ENCODE peak calls at places on chromosomes 12 and 14, in four cellular contexts. One of them, this sample, is unnamed.

GRCh38 chr14:23653046-23653445 is 16.9 kb downstream of the DHRS2 start:
- DNase-seq in progenitor cell of endocrine pancreas: no peak
- DNase-seq in GM23338: no peak
- DNase-seq in heart right ventricle: no peak
- DNase-seq in this sample: no peak

GRCh38 chr14:67583711-67584644 is 16.1 kb downstream of the PIGH start:
- DNase-seq in heart right ventricle: no peak
- DNase-seq in progenitor cell of endocrine pancreas: peak; percentile 32
- DNase-seq in GM23338: peak; percentile 74
- DNase-seq in this sample: no peak

GRCh38 chr12:121793501-121793835 is at the start of gene RHOF:
- DNase-seq in progenitor cell of endocrine pancreas: no peak
- DNase-seq in heart right ventricle: peak; percentile 64
- DNase-seq in GM23338: peak; percentile 83
- DNase-seq in this sample: no peak

GRCh38 chr12:4448943-4449861 is 3.6 kb upstream of the FGF6 start:
- DNase-seq in progenitor cell of endocrine pancreas: no peak
- DNase-seq in GM23338: no peak
- DNase-seq in heart right ventricle: no peak
- DNase-seq in this sample: no peak

GRCh38 chr12:4881665-4882064 is 28.0 kb upstream of the KCNA1 start:
- DNase-seq in progenitor cell of endocrine pancreas: no peak
- DNase-seq in GM23338: no peak
- DNase-seq in heart right ventricle: no peak
- DNase-seq in this sample: no peak

GRCh38 chr14:68621400-68622365 is 171.2 kb downstream of the ZFP36L1 start:
- DNase-seq in progenitor cell of endocrine pancreas: no peak
- DNase-seq in GM23338: no peak
- DNase-seq in heart right ventricle: peak; percentile 58
- DNase-seq in this sample: no peak

GRCh38 chr12:45509187-45509586 is 220.3 kb upstream of the ARID2 start:
- DNase-seq in progenitor cell of endocrine pancreas: no peak
- DNase-seq in GM23338: no peak
- DNase-seq in heart right ventricle: no peak
- DNase-seq in this sample: no peak

GRCh38 chr14:28344381-28344780 is 422.2 kb upstream of the FOXG1 start:
- DNase-seq in GM23338: no peak
- DNase-seq in progenitor cell of endocrine pancreas: no peak
- DNase-seq in heart right ventricle: no peak
- DNase-seq in this sample: no peak

GRCh38 chr14:88270781-88271180 is 52.3 kb downstream of the KCNK10 start:
- DNase-seq in heart right ventricle: no peak
- DNase-seq in progenitor cell of endocrine pancreas: no peak
- DNase-seq in GM23338: peak; percentile 72
- DNase-seq in this sample: no peak

GRCh38 chr14:95547272-95547625 is 12.4 kb downstream of the GLRX5 start:
- DNase-seq in progenitor cell of endocrine pancreas: no peak
- DNase-seq in heart right ventricle: no peak
- DNase-seq in GM23338: no peak
- DNase-seq in this sample: no peak

GRCh38 chr14:73712540-73713141 is 1.5 kb downstream of the PNMA1 start:
- DNase-seq in heart right ventricle: no peak
- DNase-seq in progenitor cell of endocrine pancreas: no peak
- DNase-seq in GM23338: peak; percentile 61
- DNase-seq in this sample: no peak

GRCh38 chr12:95204141-95204866 is 13.0 kb downstream of the FGD6 start:
- DNase-seq in GM23338: peak; percentile 79
- DNase-seq in progenitor cell of endocrine pancreas: no peak
- DNase-seq in heart right ventricle: no peak
- DNase-seq in this sample: no peak

GRCh38 chr12:9925746-9926393 is 6.3 kb downstream of the CLEC2A start:
- DNase-seq in heart right ventricle: no peak
- DNase-seq in GM23338: peak; percentile 86
- DNase-seq in progenitor cell of endocrine pancreas: no peak
- DNase-seq in this sample: no peak

GRCh38 chr14:49250517-49250916 is 335.7 kb downstream of the RPS29 start:
- DNase-seq in heart right ventricle: no peak
- DNase-seq in GM23338: no peak
- DNase-seq in progenitor cell of endocrine pancreas: no peak
- DNase-seq in this sample: no peak

GRCh38 chr14:105448706-105449111 is 25.9 kb upstream of the CRIP2 start:
- DNase-seq in heart right ventricle: peak; percentile 84
- DNase-seq in progenitor cell of endocrine pancreas: peak; percentile 42
- DNase-seq in GM23338: peak; percentile 88
- DNase-seq in this sample: no peak

DNA sequence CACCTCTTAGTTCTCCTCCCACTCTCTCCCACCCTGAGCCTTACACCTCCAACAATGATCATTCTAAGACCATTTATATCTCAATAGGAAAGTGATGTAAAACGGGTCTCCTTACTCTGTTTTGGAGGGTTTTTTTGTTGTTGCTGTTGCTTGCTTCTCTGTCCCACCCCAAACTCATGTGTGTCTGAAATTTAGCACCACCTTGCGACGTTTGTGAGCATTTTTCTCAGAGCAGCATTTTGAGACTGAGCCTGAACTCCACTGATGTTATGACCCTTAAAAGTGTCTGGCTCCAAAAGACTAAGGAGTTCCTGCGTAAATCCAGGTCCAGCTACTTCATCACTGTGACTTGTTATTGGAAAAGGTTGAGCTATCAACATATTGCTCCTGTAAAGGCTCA is 155.0 kb downstream of the DAD1 start:
- DNase-seq in progenitor cell of endocrine pancreas: no peak
- DNase-seq in heart right ventricle: no peak
- DNase-seq in GM23338: peak; percentile 20
- DNase-seq in this sample: no peak
- TF ChIP-seq CTCF in progenitor cell of endocrine pancreas: peak; percentile 17
- TF ChIP-seq CTCF in heart right ventricle: no peak
- TF ChIP-seq CTCF in GM23338: peak; percentile 46
- TF ChIP-seq CTCF in this sample: no peak

DNA sequence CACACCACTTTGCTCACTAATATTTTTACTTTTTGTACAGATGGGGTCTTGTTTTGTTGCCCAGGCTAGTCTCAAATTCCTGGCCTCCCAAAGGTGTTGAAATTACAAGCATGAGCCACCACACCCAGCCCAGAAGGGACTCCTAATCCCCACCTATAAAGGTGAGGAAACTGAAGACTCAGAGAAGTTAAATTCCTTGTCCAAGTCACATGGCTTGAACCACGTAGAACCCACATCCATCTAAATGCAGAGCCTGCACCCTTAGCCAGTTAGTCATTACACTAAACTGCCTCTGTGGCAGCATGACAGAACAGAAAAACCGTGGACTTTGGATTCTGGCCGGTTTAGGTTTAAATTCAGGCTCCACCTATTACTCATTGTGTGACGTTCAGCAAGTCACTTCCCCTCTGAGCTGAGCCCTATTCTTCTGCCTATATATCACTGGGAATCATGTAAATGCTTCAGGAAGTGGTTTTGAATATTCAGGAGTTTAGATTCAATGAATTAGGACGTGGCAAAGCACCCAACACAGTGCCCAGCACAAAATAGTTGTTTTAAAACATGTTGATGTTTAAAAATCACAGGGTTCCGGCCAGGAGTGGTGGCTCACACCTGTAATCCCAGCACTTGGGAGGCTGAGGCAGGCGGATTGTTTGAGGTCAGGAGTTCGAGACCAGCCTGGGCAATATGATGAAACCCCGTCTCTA is 3.0 kb upstream of the CORO1C start:
- DNase-seq in heart right ventricle: no peak
- DNase-seq in GM23338: peak; percentile 28
- DNase-seq in progenitor cell of endocrine pancreas: no peak
- DNase-seq in this sample: peak; percentile 40
- TF ChIP-seq CTCF in heart right ventricle: no peak
- TF ChIP-seq CTCF in GM23338: no peak
- TF ChIP-seq CTCF in progenitor cell of endocrine pancreas: no peak
- TF ChIP-seq CTCF in this sample: no peak

GRCh38 chr12:12202747-12203146 is 64.1 kb downstream of the LRP6 start:
- DNase-seq in progenitor cell of endocrine pancreas: no peak
- DNase-seq in GM23338: no peak
- DNase-seq in heart right ventricle: no peak
- DNase-seq in this sample: no peak
- TF ChIP-seq CTCF in progenitor cell of endocrine pancreas: peak; percentile 21
- TF ChIP-seq CTCF in GM23338: no peak
- TF ChIP-seq CTCF in heart right ventricle: no peak
- TF ChIP-seq CTCF in this sample: no peak

GRCh38 chr12:123971770-123972447 is 722 bp downstream of the CCDC92 start:
- DNase-seq in GM23338: peak; percentile 98
- DNase-seq in heart right ventricle: peak; percentile 38
- DNase-seq in progenitor cell of endocrine pancreas: no peak
- DNase-seq in this sample: no peak

GRCh38 chr12:123971449-123971769 is 1.2 kb downstream of the CCDC92 start:
- DNase-seq in progenitor cell of endocrine pancreas: no peak
- DNase-seq in GM23338: no peak
- DNase-seq in heart right ventricle: no peak
- DNase-seq in this sample: no peak

GRCh38 chr12:123976227-123976826 is 3.3 kb downstream of the ZNF664 start:
- DNase-seq in heart right ventricle: no peak
- DNase-seq in progenitor cell of endocrine pancreas: no peak
- DNase-seq in GM23338: no peak
- DNase-seq in this sample: no peak

GRCh38 chr12:123973552-123974341 is 732 bp downstream of the ZNF664 start:
- DNase-seq in progenitor cell of endocrine pancreas: peak; percentile 41
- DNase-seq in GM23338: peak; percentile 70
- DNase-seq in heart right ventricle: peak; percentile 70
- DNase-seq in this sample: peak; percentile 88

GRCh38 chr12:123972448-123973401 is at the start of the genes CCDC92 and ZNF664:
- DNase-seq in GM23338: peak; percentile 93
- DNase-seq in progenitor cell of endocrine pancreas: peak; percentile 99
- DNase-seq in heart right ventricle: peak; percentile 95
- DNase-seq in this sample: peak; percentile 98
- TF ChIP-seq CTCF in GM23338: peak; percentile 39
- TF ChIP-seq CTCF in progenitor cell of endocrine pancreas: peak; percentile 20
- TF ChIP-seq CTCF in heart right ventricle: no peak
- TF ChIP-seq CTCF in this sample: peak; percentile 37

DNA sequence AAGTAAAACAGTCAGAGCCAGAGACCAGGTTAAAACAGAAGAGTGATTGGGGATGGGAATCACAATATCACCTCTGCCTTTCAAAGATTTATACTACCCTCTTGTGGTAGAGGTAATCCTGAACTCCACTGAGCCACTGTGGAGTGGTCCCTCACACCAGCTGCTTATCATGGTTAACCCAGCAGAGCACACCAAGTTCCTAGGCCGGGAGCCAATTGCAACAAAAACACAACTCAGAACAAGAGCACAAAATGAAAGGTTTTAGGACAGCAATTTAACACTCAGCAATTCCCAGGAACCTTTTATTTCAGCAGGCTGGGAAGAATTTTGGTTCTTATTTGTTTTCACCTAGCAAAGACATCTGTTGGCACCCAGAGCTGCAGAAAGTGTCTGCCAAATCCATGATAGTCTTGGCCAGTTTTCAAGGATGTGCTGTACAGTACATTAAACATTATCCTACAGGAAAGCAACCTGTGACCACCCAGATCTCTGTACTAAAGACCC is 220.5 kb upstream of the ATXN7L3B start:
- DNase-seq in heart right ventricle: no peak
- DNase-seq in progenitor cell of endocrine pancreas: no peak
- DNase-seq in GM23338: peak; percentile 74
- DNase-seq in this sample: no peak
- TF ChIP-seq CTCF in heart right ventricle: no peak
- TF ChIP-seq CTCF in progenitor cell of endocrine pancreas: peak; percentile 57
- TF ChIP-seq CTCF in GM23338: peak; percentile 81
- TF ChIP-seq CTCF in this sample: peak; percentile 65

GRCh38 chr14:104119700-104120251 is 18.6 kb upstream of the KIF26A start:
- DNase-seq in GM23338: no peak
- DNase-seq in progenitor cell of endocrine pancreas: no peak
- DNase-seq in heart right ventricle: no peak
- DNase-seq in this sample: no peak
- TF ChIP-seq CTCF in GM23338: no peak
- TF ChIP-seq CTCF in progenitor cell of endocrine pancreas: no peak
- TF ChIP-seq CTCF in heart right ventricle: no peak
- TF ChIP-seq CTCF in this sample: no peak

DNA sequence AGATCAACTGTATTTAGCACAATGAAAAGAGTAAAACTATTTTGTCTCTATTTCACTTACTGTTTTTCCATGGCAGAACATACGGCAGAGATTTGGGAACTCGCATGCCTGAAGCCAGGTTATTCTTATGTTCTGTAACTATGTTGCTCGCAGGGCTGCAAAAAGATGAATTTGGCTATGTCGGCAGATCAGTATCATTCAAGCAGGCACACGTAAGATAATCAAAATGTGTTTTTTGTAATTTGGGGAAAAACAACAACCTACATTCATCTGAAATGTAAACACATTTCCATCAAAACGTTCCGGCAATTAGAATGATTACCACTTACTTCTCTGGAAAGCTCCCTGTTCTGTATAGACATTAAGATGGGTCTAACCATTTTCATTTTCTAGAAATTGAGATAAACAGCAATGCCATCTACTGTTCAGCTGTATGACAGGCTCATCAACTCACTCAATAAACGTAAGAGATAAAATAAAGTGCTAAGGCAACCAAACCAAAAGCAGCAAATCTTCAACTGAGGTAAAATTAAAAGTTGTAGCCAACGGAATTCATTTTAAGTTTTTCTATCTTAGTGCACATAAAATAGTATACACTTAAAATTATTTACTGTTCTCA is 13.0 kb downstream of the GTSF1 start:
- DNase-seq in GM23338: no peak
- DNase-seq in heart right ventricle: no peak
- DNase-seq in progenitor cell of endocrine pancreas: no peak
- DNase-seq in this sample: no peak
- TF ChIP-seq CTCF in GM23338: no peak
- TF ChIP-seq CTCF in heart right ventricle: no peak
- TF ChIP-seq CTCF in progenitor cell of endocrine pancreas: no peak
- TF ChIP-seq CTCF in this sample: no peak

DNA sequence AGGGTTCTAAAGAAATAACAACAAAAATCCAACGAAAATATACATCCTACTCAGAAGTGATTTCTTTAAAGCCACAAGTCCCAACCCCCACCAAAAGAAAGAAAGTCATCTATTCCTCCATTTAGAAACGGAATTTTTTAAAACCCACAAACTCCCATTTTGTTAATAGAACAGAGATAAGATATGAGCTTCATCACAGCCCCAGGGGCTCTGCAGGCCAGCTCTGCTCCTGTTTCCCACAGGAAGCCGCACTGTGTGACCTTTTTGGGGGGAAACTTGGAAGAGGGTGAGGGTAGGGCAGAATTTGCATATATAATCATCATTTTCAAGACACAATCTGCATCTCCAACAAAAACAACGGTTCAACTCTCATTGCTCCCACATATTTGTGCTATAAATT is 2.8 kb downstream of the FBXL14 start:
- DNase-seq in GM23338: no peak
- DNase-seq in progenitor cell of endocrine pancreas: no peak
- DNase-seq in heart right ventricle: no peak
- DNase-seq in this sample: no peak
- TF ChIP-seq CTCF in GM23338: no peak
- TF ChIP-seq CTCF in progenitor cell of endocrine pancreas: no peak
- TF ChIP-seq CTCF in heart right ventricle: no peak
- TF ChIP-seq CTCF in this sample: no peak

GRCh38 chr14:78181270-78181669 is 11.1 kb downstream of the NRXN3 start:
- DNase-seq in progenitor cell of endocrine pancreas: no peak
- DNase-seq in heart right ventricle: no peak
- DNase-seq in GM23338: no peak
- DNase-seq in this sample: no peak

GRCh38 chr14:78178071-78178470 is 7.9 kb downstream of the NRXN3 start:
- DNase-seq in GM23338: no peak
- DNase-seq in progenitor cell of endocrine pancreas: no peak
- DNase-seq in heart right ventricle: no peak
- DNase-seq in this sample: no peak

GRCh38 chr14:78178971-78179370 is 8.8 kb downstream of the NRXN3 start:
- DNase-seq in GM23338: no peak
- DNase-seq in heart right ventricle: no peak
- DNase-seq in progenitor cell of endocrine pancreas: no peak
- DNase-seq in this sample: no peak

GRCh38 chr14:78184151-78184550 is 14.0 kb downstream of the NRXN3 start:
- DNase-seq in GM23338: no peak
- DNase-seq in progenitor cell of endocrine pancreas: no peak
- DNase-seq in heart right ventricle: no peak
- DNase-seq in this sample: no peak

GRCh38 chr14:78182722-78183121 is 12.5 kb downstream of the NRXN3 start:
- DNase-seq in GM23338: no peak
- DNase-seq in heart right ventricle: no peak
- DNase-seq in progenitor cell of endocrine pancreas: no peak
- DNase-seq in this sample: no peak
- TF ChIP-seq CTCF in GM23338: no peak
- TF ChIP-seq CTCF in heart right ventricle: no peak
- TF ChIP-seq CTCF in progenitor cell of endocrine pancreas: no peak
- TF ChIP-seq CTCF in this sample: no peak

This sample was measured in osteocyte.